ENCODE peak calls at places on chromosomes 13 and 19, in eight cellular contexts. One of them, this sample, is unnamed.

GRCh38 chr13:112905990-112906641 is 62.9 kb upstream of the MCF2L start:
- DNase-seq in KG1: no peak
- DNase-seq in NCI-H2029: peak
- DNase-seq in stimulated activated CD8-positive, alpha-beta memory T cell treated with anti-CD3 and anti-CD28 coated beads, Interleukin-7, amount 100 ng/mL, for 24 hours: no peak
- DNase-seq in mucosa of descending colon: no peak
- DNase-seq in AG09319: no peak
- DNase-seq in GM10248: no peak
- DNase-seq in T-helper 1 cell: no peak
- DNase-seq in this sample: no peak

GRCh38 chr19:1809663-1810062 is 2.4 kb downstream of the ATP8B3 start:
- DNase-seq in mucosa of descending colon: no peak
- DNase-seq in stimulated activated CD8-positive, alpha-beta memory T cell treated with anti-CD3 and anti-CD28 coated beads, Interleukin-7, amount 100 ng/mL, for 24 hours: no peak
- DNase-seq in AG09319: no peak
- DNase-seq in GM10248: no peak
- DNase-seq in KG1: no peak
- DNase-seq in T-helper 1 cell: no peak
- DNase-seq in NCI-H2029: no peak
- DNase-seq in this sample: peak

GRCh38 chr13:109779074-109779473 is 7.3 kb downstream of the IRS2 start:
- DNase-seq in KG1: no peak
- DNase-seq in stimulated activated CD8-positive, alpha-beta memory T cell treated with anti-CD3 and anti-CD28 coated beads, Interleukin-7, amount 100 ng/mL, for 24 hours: no peak
- DNase-seq in AG09319: no peak
- DNase-seq in GM10248: no peak
- DNase-seq in T-helper 1 cell: peak
- DNase-seq in mucosa of descending colon: peak
- DNase-seq in NCI-H2029: peak
- DNase-seq in this sample: no peak

GRCh38 chr19:19308373-19308772 is 11.9 kb downstream of the SUGP1 start:
- DNase-seq in mucosa of descending colon: no peak
- DNase-seq in AG09319: no peak
- DNase-seq in NCI-H2029: no peak
- DNase-seq in GM10248: no peak
- DNase-seq in stimulated activated CD8-positive, alpha-beta memory T cell treated with anti-CD3 and anti-CD28 coated beads, Interleukin-7, amount 100 ng/mL, for 24 hours: no peak
- DNase-seq in KG1: no peak
- DNase-seq in T-helper 1 cell: no peak
- DNase-seq in this sample: no peak

GRCh38 chr13:110379905-110380341 is 72.8 kb downstream of the COL4A2 start:
- DNase-seq in NCI-H2029: no peak
- DNase-seq in KG1: no peak
- DNase-seq in GM10248: no peak
- DNase-seq in T-helper 1 cell: no peak
- DNase-seq in stimulated activated CD8-positive, alpha-beta memory T cell treated with anti-CD3 and anti-CD28 coated beads, Interleukin-7, amount 100 ng/mL, for 24 hours: no peak
- DNase-seq in mucosa of descending colon: no peak
- DNase-seq in AG09319: no peak
- DNase-seq in this sample: no peak

GRCh38 chr13:44280461-44280860 is 93.2 kb upstream of the SERP2 start:
- DNase-seq in GM10248: no peak
- DNase-seq in AG09319: no peak
- DNase-seq in mucosa of descending colon: no peak
- DNase-seq in T-helper 1 cell: no peak
- DNase-seq in NCI-H2029: no peak
- DNase-seq in KG1: no peak
- DNase-seq in stimulated activated CD8-positive, alpha-beta memory T cell treated with anti-CD3 and anti-CD28 coated beads, Interleukin-7, amount 100 ng/mL, for 24 hours: no peak
- DNase-seq in this sample: no peak

GRCh38 chr13:71240906-71241305 is 626.1 kb downstream of the DACH1 start:
- DNase-seq in stimulated activated CD8-positive, alpha-beta memory T cell treated with anti-CD3 and anti-CD28 coated beads, Interleukin-7, amount 100 ng/mL, for 24 hours: no peak
- DNase-seq in GM10248: no peak
- DNase-seq in T-helper 1 cell: no peak
- DNase-seq in NCI-H2029: no peak
- DNase-seq in AG09319: no peak
- DNase-seq in mucosa of descending colon: peak
- DNase-seq in KG1: no peak
- DNase-seq in this sample: no peak

GRCh38 chr19:55393362-55393761 is 7.6 kb downstream of the RPL28 start:
- DNase-seq in mucosa of descending colon: no peak
- DNase-seq in AG09319: no peak
- DNase-seq in T-helper 1 cell: no peak
- DNase-seq in GM10248: no peak
- DNase-seq in NCI-H2029: no peak
- DNase-seq in KG1: no peak
- DNase-seq in stimulated activated CD8-positive, alpha-beta memory T cell treated with anti-CD3 and anti-CD28 coated beads, Interleukin-7, amount 100 ng/mL, for 24 hours: no peak
- DNase-seq in this sample: no peak

GRCh38 chr19:17779281-17779930 is 15.5 kb upstream of the B3GNT3 start:
- DNase-seq in AG09319: no peak
- DNase-seq in NCI-H2029: no peak
- DNase-seq in mucosa of descending colon: peak
- DNase-seq in GM10248: no peak
- DNase-seq in T-helper 1 cell: no peak
- DNase-seq in stimulated activated CD8-positive, alpha-beta memory T cell treated with anti-CD3 and anti-CD28 coated beads, Interleukin-7, amount 100 ng/mL, for 24 hours: no peak
- DNase-seq in KG1: no peak
- DNase-seq in this sample: no peak

GRCh38 chr19:2050349-2050990 is 574 bp downstream of the MKNK2 start:
- DNase-seq in NCI-H2029: no peak
- DNase-seq in GM10248: no peak
- DNase-seq in mucosa of descending colon: no peak
- DNase-seq in KG1: no peak
- DNase-seq in T-helper 1 cell: no peak
- DNase-seq in AG09319: no peak
- DNase-seq in stimulated activated CD8-positive, alpha-beta memory T cell treated with anti-CD3 and anti-CD28 coated beads, Interleukin-7, amount 100 ng/mL, for 24 hours: no peak
- DNase-seq in this sample: peak

GRCh38 chr13:26624572-26624971 is 67.1 kb downstream of the WASF3 start:
- DNase-seq in T-helper 1 cell: no peak
- DNase-seq in GM10248: no peak
- DNase-seq in AG09319: no peak
- DNase-seq in stimulated activated CD8-positive, alpha-beta memory T cell treated with anti-CD3 and anti-CD28 coated beads, Interleukin-7, amount 100 ng/mL, for 24 hours: no peak
- DNase-seq in KG1: no peak
- DNase-seq in NCI-H2029: no peak
- DNase-seq in mucosa of descending colon: no peak
- DNase-seq in this sample: no peak

GRCh38 chr13:106610511-106610910 is 42.6 kb upstream of the ARGLU1 start:
- DNase-seq in KG1: no peak
- DNase-seq in AG09319: no peak
- DNase-seq in NCI-H2029: no peak
- DNase-seq in T-helper 1 cell: no peak
- DNase-seq in GM10248: no peak
- DNase-seq in stimulated activated CD8-positive, alpha-beta memory T cell treated with anti-CD3 and anti-CD28 coated beads, Interleukin-7, amount 100 ng/mL, for 24 hours: no peak
- DNase-seq in mucosa of descending colon: no peak
- DNase-seq in this sample: no peak

GRCh38 chr19:45717983-45718650 is 12.6 kb downstream of the FBXO46 start:
- DNase-seq in AG09319: no peak
- DNase-seq in GM10248: no peak
- DNase-seq in KG1: no peak
- DNase-seq in T-helper 1 cell: no peak
- DNase-seq in mucosa of descending colon: no peak
- DNase-seq in NCI-H2029: no peak
- DNase-seq in stimulated activated CD8-positive, alpha-beta memory T cell treated with anti-CD3 and anti-CD28 coated beads, Interleukin-7, amount 100 ng/mL, for 24 hours: no peak
- DNase-seq in this sample: peak

GRCh38 chr19:38642176-38642575 is 5.3 kb upstream of the ACTN4 start:
- DNase-seq in GM10248: no peak
- DNase-seq in NCI-H2029: no peak
- DNase-seq in KG1: no peak
- DNase-seq in AG09319: no peak
- DNase-seq in stimulated activated CD8-positive, alpha-beta memory T cell treated with anti-CD3 and anti-CD28 coated beads, Interleukin-7, amount 100 ng/mL, for 24 hours: no peak
- DNase-seq in mucosa of descending colon: peak
- DNase-seq in T-helper 1 cell: no peak
- DNase-seq in this sample: no peak

GRCh38 chr19:7602240-7602934 is 6.7 kb downstream of the CAMSAP3 start:
- DNase-seq in stimulated activated CD8-positive, alpha-beta memory T cell treated with anti-CD3 and anti-CD28 coated beads, Interleukin-7, amount 100 ng/mL, for 24 hours: no peak
- DNase-seq in KG1: no peak
- DNase-seq in mucosa of descending colon: no peak
- DNase-seq in NCI-H2029: no peak
- DNase-seq in GM10248: no peak
- DNase-seq in AG09319: no peak
- DNase-seq in T-helper 1 cell: no peak
- DNase-seq in this sample: peak

GRCh38 chr19:33988601-33989000 is 183.7 kb upstream of the LSM14A start:
- DNase-seq in stimulated activated CD8-positive, alpha-beta memory T cell treated with anti-CD3 and anti-CD28 coated beads, Interleukin-7, amount 100 ng/mL, for 24 hours: no peak
- DNase-seq in GM10248: no peak
- DNase-seq in AG09319: no peak
- DNase-seq in T-helper 1 cell: no peak
- DNase-seq in mucosa of descending colon: no peak
- DNase-seq in NCI-H2029: no peak
- DNase-seq in KG1: no peak
- DNase-seq in this sample: no peak

GRCh38 chr19:27776020-27776419 is 1436.9 kb downstream of the UQCRFS1 start:
- DNase-seq in GM10248: no peak
- DNase-seq in stimulated activated CD8-positive, alpha-beta memory T cell treated with anti-CD3 and anti-CD28 coated beads, Interleukin-7, amount 100 ng/mL, for 24 hours: no peak
- DNase-seq in mucosa of descending colon: no peak
- DNase-seq in AG09319: no peak
- DNase-seq in KG1: no peak
- DNase-seq in NCI-H2029: no peak
- DNase-seq in T-helper 1 cell: no peak
- DNase-seq in this sample: no peak

GRCh38 chr13:111639994-111640393 is 319.6 kb downstream of the TEX29 start:
- DNase-seq in stimulated activated CD8-positive, alpha-beta memory T cell treated with anti-CD3 and anti-CD28 coated beads, Interleukin-7, amount 100 ng/mL, for 24 hours: no peak
- DNase-seq in AG09319: no peak
- DNase-seq in GM10248: no peak
- DNase-seq in T-helper 1 cell: no peak
- DNase-seq in mucosa of descending colon: no peak
- DNase-seq in KG1: no peak
- DNase-seq in NCI-H2029: peak
- DNase-seq in this sample: no peak

GRCh38 chr19:4951671-4952070 is 17.2 kb upstream of the KDM4B start:
- DNase-seq in NCI-H2029: no peak
- DNase-seq in GM10248: no peak
- DNase-seq in AG09319: no peak
- DNase-seq in stimulated activated CD8-positive, alpha-beta memory T cell treated with anti-CD3 and anti-CD28 coated beads, Interleukin-7, amount 100 ng/mL, for 24 hours: no peak
- DNase-seq in KG1: no peak
- DNase-seq in T-helper 1 cell: no peak
- DNase-seq in mucosa of descending colon: no peak
- DNase-seq in this sample: no peak

GRCh38 chr13:46926856-46927625 is 30.2 kb upstream of the HTR2A start:
- DNase-seq in KG1: no peak
- DNase-seq in AG09319: no peak
- DNase-seq in NCI-H2029: no peak
- DNase-seq in mucosa of descending colon: no peak
- DNase-seq in stimulated activated CD8-positive, alpha-beta memory T cell treated with anti-CD3 and anti-CD28 coated beads, Interleukin-7, amount 100 ng/mL, for 24 hours: no peak
- DNase-seq in T-helper 1 cell: no peak
- DNase-seq in GM10248: no peak
- DNase-seq in this sample: no peak

GRCh38 chr19:16428372-16429036 is 43.3 kb downstream of the EPS15L1 start:
- DNase-seq in GM10248: no peak
- DNase-seq in T-helper 1 cell: no peak
- DNase-seq in NCI-H2029: no peak
- DNase-seq in AG09319: no peak
- DNase-seq in mucosa of descending colon: no peak
- DNase-seq in KG1: no peak
- DNase-seq in stimulated activated CD8-positive, alpha-beta memory T cell treated with anti-CD3 and anti-CD28 coated beads, Interleukin-7, amount 100 ng/mL, for 24 hours: no peak
- DNase-seq in this sample: no peak

GRCh38 chr13:63184693-63185092 is 1769.0 kb upstream of the PCDH20 start:
- DNase-seq in NCI-H2029: no peak
- DNase-seq in T-helper 1 cell: no peak
- DNase-seq in KG1: no peak
- DNase-seq in AG09319: no peak
- DNase-seq in GM10248: no peak
- DNase-seq in stimulated activated CD8-positive, alpha-beta memory T cell treated with anti-CD3 and anti-CD28 coated beads, Interleukin-7, amount 100 ng/mL, for 24 hours: no peak
- DNase-seq in mucosa of descending colon: no peak
- DNase-seq in this sample: no peak

GRCh38 chr13:48585456-48585840 is 52.6 kb upstream of the RCBTB2 start:
- DNase-seq in NCI-H2029: no peak
- DNase-seq in T-helper 1 cell: no peak
- DNase-seq in KG1: peak
- DNase-seq in GM10248: no peak
- DNase-seq in AG09319: no peak
- DNase-seq in mucosa of descending colon: peak
- DNase-seq in stimulated activated CD8-positive, alpha-beta memory T cell treated with anti-CD3 and anti-CD28 coated beads, Interleukin-7, amount 100 ng/mL, for 24 hours: no peak
- DNase-seq in this sample: no peak

GRCh38 chr13:41060723-41061074 is 610 bp upstream of the WBP4 start:
- DNase-seq in AG09319: no peak
- DNase-seq in GM10248: peak
- DNase-seq in stimulated activated CD8-positive, alpha-beta memory T cell treated with anti-CD3 and anti-CD28 coated beads, Interleukin-7, amount 100 ng/mL, for 24 hours: peak
- DNase-seq in mucosa of descending colon: peak
- DNase-seq in KG1: peak
- DNase-seq in NCI-H2029: peak
- DNase-seq in T-helper 1 cell: peak
- DNase-seq in this sample: peak

GRCh38 chr19:31448221-31448657 is 99.0 kb upstream of the TSHZ3 start:
- DNase-seq in stimulated activated CD8-positive, alpha-beta memory T cell treated with anti-CD3 and anti-CD28 coated beads, Interleukin-7, amount 100 ng/mL, for 24 hours: no peak
- DNase-seq in GM10248: no peak
- DNase-seq in mucosa of descending colon: peak
- DNase-seq in AG09319: peak
- DNase-seq in T-helper 1 cell: no peak
- DNase-seq in KG1: no peak
- DNase-seq in NCI-H2029: peak
- DNase-seq in this sample: peak

GRCh38 chr13:67914535-67914934 is 684.4 kb upstream of the PCDH9 start:
- DNase-seq in T-helper 1 cell: no peak
- DNase-seq in KG1: no peak
- DNase-seq in stimulated activated CD8-positive, alpha-beta memory T cell treated with anti-CD3 and anti-CD28 coated beads, Interleukin-7, amount 100 ng/mL, for 24 hours: no peak
- DNase-seq in AG09319: no peak
- DNase-seq in NCI-H2029: no peak
- DNase-seq in mucosa of descending colon: no peak
- DNase-seq in GM10248: no peak
- DNase-seq in this sample: peak

GRCh38 chr13:92896842-92897241 is 329.8 kb upstream of the GPC6 start:
- DNase-seq in AG09319: no peak
- DNase-seq in GM10248: no peak
- DNase-seq in mucosa of descending colon: no peak
- DNase-seq in KG1: no peak
- DNase-seq in stimulated activated CD8-positive, alpha-beta memory T cell treated with anti-CD3 and anti-CD28 coated beads, Interleukin-7, amount 100 ng/mL, for 24 hours: no peak
- DNase-seq in T-helper 1 cell: no peak
- DNase-seq in NCI-H2029: peak
- DNase-seq in this sample: no peak

GRCh38 chr19:4534836-4535658 is at the start of gene PLIN5:
- DNase-seq in mucosa of descending colon: peak
- DNase-seq in T-helper 1 cell: no peak
- DNase-seq in NCI-H2029: peak
- DNase-seq in KG1: no peak
- DNase-seq in stimulated activated CD8-positive, alpha-beta memory T cell treated with anti-CD3 and anti-CD28 coated beads, Interleukin-7, amount 100 ng/mL, for 24 hours: peak
- DNase-seq in AG09319: no peak
- DNase-seq in GM10248: peak
- DNase-seq in this sample: peak

GRCh38 chr13:61664821-61665705 is 249.4 kb upstream of the PCDH20 start:
- DNase-seq in KG1: no peak
- DNase-seq in stimulated activated CD8-positive, alpha-beta memory T cell treated with anti-CD3 and anti-CD28 coated beads, Interleukin-7, amount 100 ng/mL, for 24 hours: no peak
- DNase-seq in AG09319: no peak
- DNase-seq in mucosa of descending colon: no peak
- DNase-seq in GM10248: no peak
- DNase-seq in NCI-H2029: no peak
- DNase-seq in T-helper 1 cell: no peak
- DNase-seq in this sample: no peak